ENCODE peak calls at places on chromosome 3, in seven cellular contexts. V, J, H, W, A, F and M are unnamed samples.

GRCh38 chr3:194450341-194450740 is 36.5 kb downstream of the ATP13A3 start:
- DNase-seq in J (no peak), W (no peak), H (no peak), V (no peak), A (no peak), F (no peak), M (no peak)

GRCh38 chr3:73624363-73625123 is at the start of gene PDZRN3:
- DNase-seq in J (no peak), F (peak; percentile 86), H (peak; percentile 69), V (peak; percentile 74), W (peak; percentile 82), A (peak; percentile 83), M (peak; percentile 85)

GRCh38 chr3:110311526-110311925 is 760.1 kb upstream of the NECTIN3 start:
- DNase-seq in H (no peak), W (no peak), F (no peak), J (no peak), V (no peak), A (no peak), M (no peak)

GRCh38 chr3:62708642-62709041 is 166.6 kb downstream of the CADPS start:
- DNase-seq in F (no peak), A (no peak), V (peak; percentile 33), W (no peak), J (no peak), H (peak; percentile 78), M (peak; percentile 45)

GRCh38 chr3:55750525-55750924 is 263.4 kb upstream of the WNT5A start:
- DNase-seq in H (no peak), J (peak; percentile 68), A (peak; percentile 93), F (no peak), V (no peak), W (peak; percentile 87), M (no peak)

GRCh38 chr3:136195258-136196063 is 674 bp downstream of the MSL2 start:
- DNase-seq in J (peak; percentile 50), W (peak; percentile 64), V (peak; percentile 70), A (peak; percentile 80), F (peak; percentile 85), H (peak; percentile 77), M (peak; percentile 81)

GRCh38 chr3:25420168-25420567 is 7.9 kb upstream of the RARB start:
- DNase-seq in A (no peak), J (no peak), F (no peak), H (no peak), W (no peak), V (no peak), M (peak; percentile 82)

GRCh38 chr3:163508212-163508611 is 1570.1 kb downstream of the SI start:
- DNase-seq in A (no peak), H (no peak), F (no peak), W (no peak), V (no peak), J (no peak), M (no peak)

GRCh38 chr3:129563850-129564535 is 21.0 kb downstream of the H1-8 start:
- DNase-seq in H (no peak), W (no peak), J (no peak), A (no peak), F (no peak), V (no peak), M (no peak)

GRCh38 chr3:154244644-154245043 is 79.6 kb downstream of the DHX36 start:
- DNase-seq in W (peak; percentile 61), H (no peak), F (no peak), A (no peak), V (no peak), J (no peak), M (no peak)

GRCh38 chr3:178483704-178484103 is 52.5 kb upstream of the KCNMB2 start:
- DNase-seq in F (no peak), A (no peak), J (no peak), H (no peak), W (no peak), V (no peak), M (no peak)

GRCh38 chr3:72372161-72372560 is 476.1 kb downstream of the SHQ1 start:
- DNase-seq in A (no peak), F (no peak), J (no peak), V (no peak), H (no peak), W (no peak), M (peak; percentile 28)

GRCh38 chr3:31275038-31275562 is 257.6 kb upstream of the STT3B start:
- DNase-seq in A (peak; percentile 68), J (peak; percentile 31), V (no peak), F (no peak), H (no peak), W (peak; percentile 64), M (no peak)

GRCh38 chr3:133924041-133924440 is 28.4 kb upstream of the RAB6B start:
- DNase-seq in H (no peak), J (no peak), W (peak; percentile 29), F (no peak), V (no peak), A (no peak), M (no peak)

GRCh38 chr3:143171141-143171651 is 51.6 kb downstream of the CHST2 start:
- DNase-seq in A (peak; percentile 95), H (no peak), V (no peak), W (peak; percentile 77), F (no peak), J (no peak), M (no peak)

GRCh38 chr3:157033001-157033400 is 126.9 kb downstream of the CCNL1 start:
- DNase-seq in H (no peak), W (no peak), J (no peak), A (no peak), V (no peak), F (no peak), M (no peak)

GRCh38 chr3:23653647-23654525 is 151.9 kb upstream of the UBE2E1 start:
- DNase-seq in V (no peak), J (no peak), W (no peak), A (no peak), H (no peak), F (no peak), M (no peak)

GRCh38 chr3:125644036-125645025 is 49.0 kb upstream of the OSBPL11 start:
- DNase-seq in V (no peak), J (peak; percentile 87), A (peak; percentile 45), W (peak; percentile 8), H (no peak), F (no peak), M (no peak)

GRCh38 chr3:12423918-12424634 is 60.2 kb upstream of the TSEN2 start:
- DNase-seq in V (no peak), F (peak; percentile 7), H (no peak), A (peak; percentile 34), W (peak; percentile 58), J (no peak), M (peak; percentile 46)

GRCh38 chr3:129756871-129757270 is 136.6 kb downstream of the TMCC1 start:
- DNase-seq in A (peak; percentile 6), H (no peak), F (no peak), J (no peak), W (peak; percentile 66), V (no peak), M (no peak)

GRCh38 chr3:159929894-159930235 is 58.8 kb upstream of the IL12A start:
- DNase-seq in A (no peak), H (no peak), F (no peak), J (no peak), V (no peak), W (no peak), M (no peak)

GRCh38 chr3:14369675-14370669 is 32.4 kb upstream of the SLC6A6 start:
- DNase-seq in W (no peak), V (peak; percentile 90), F (peak; percentile 70), A (no peak), J (no peak), H (no peak), M (peak; percentile 81)

GRCh38 chr3:152968388-152969024 is 133.6 kb downstream of the P2RY1 start:
- DNase-seq in H (no peak), V (no peak), F (no peak), W (no peak), J (no peak), A (peak; percentile 78), M (no peak)

GRCh38 chr3:196537319-196537984 is 22.3 kb upstream of the SMCO1 start:
- DNase-seq in A (no peak), F (peak; percentile 83), J (peak; percentile 62), W (peak; percentile 13), V (no peak), H (peak; percentile 60), M (peak; percentile 13)

GRCh38 chr3:86230765-86231164 is 760.2 kb downstream of the VGLL3 start:
- DNase-seq in W (no peak), H (no peak), J (no peak), V (no peak), A (no peak), F (no peak), M (no peak)
- H3K23ac ChIP-seq in W (no peak overlapping the region), H (no peak overlapping the region), J (no peak overlapping the region), V (no peak overlapping the region), A (no peak overlapping the region), F (no peak overlapping the region), M (no peak overlapping the region)

DNA sequence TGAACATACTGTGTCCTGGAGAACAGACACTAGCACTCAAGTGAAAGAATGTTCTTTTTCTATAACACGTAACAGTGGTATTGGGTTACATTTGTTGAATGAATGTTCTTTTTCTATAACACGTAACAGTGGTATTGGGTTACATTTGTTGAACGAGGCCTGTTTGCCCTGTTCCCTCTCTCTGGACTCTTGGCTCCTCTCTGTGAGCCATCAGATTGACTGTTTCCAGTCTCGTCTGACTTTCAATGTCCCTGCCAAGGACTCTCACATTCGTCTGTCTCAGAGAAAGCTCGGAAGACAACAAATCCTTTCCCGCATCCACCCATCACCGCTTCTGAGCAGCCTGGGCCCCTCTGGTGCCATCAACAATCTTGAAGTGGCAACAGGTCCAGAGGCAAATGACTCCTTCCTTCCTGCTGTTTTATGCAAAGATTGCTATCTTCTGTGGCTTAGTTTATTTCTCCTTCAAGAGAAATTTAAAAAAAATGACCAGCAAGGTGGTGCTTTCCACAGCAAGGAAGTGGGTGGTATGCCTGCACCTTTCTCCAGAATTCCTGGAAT is 8.0 kb downstream of the TMEM45A start:
- DNase-seq in W (no peak), F (no peak), J (no peak), A (no peak), H (no peak), V (no peak), M (peak; percentile 26)
- H3K27ac ChIP-seq in W (no peak overlapping the region), F (no peak overlapping the region), J (peak overlapping the region; percentile 23), A (no peak overlapping the region), H (no peak overlapping the region), V (no peak overlapping the region), M (no peak overlapping the region)

GRCh38 chr3:9402410-9403228 is 5.2 kb downstream of the SETD5 start:
- DNase-seq in J (no peak), W (peak; percentile 52), V (peak; percentile 77), F (peak; percentile 86), H (peak; percentile 80), A (peak; percentile 82), M (peak; percentile 95)
- H3K4me1 ChIP-seq in J (no peaks in the 10 kb centered on the region), W (peaks cover 9% of the 10 kb centered on the region), V (peaks cover 4% of the 10 kb centered on the region), F (peaks cover 5% of the 10 kb centered on the region), H (peaks cover 6% of the 10 kb centered on the region), A (peaks cover 6% of the 10 kb centered on the region), M (peaks cover 6% of the 10 kb centered on the region)

GRCh38 chr3:46416134-46417119 is 9.4 kb downstream of the CCRL2 start:
- DNase-seq in A (no peak), V (no peak), J (no peak), W (no peak), H (no peak), F (no peak), M (no peak)

GRCh38 chr3:46419816-46420215 is 12.8 kb downstream of the CCRL2 start:
- DNase-seq in A (no peak), H (no peak), F (no peak), V (no peak), W (no peak), J (no peak), M (no peak)

GRCh38 chr3:46417120-46417510 is 10.1 kb downstream of the CCRL2 start:
- DNase-seq in A (no peak), V (no peak), W (no peak), F (no peak), J (no peak), H (no peak), M (no peak)

GRCh38 chr3:46420931-46421330 is 13.9 kb downstream of the CCRL2 start:
- DNase-seq in V (no peak), J (no peak), W (no peak), A (no peak), F (no peak), H (no peak), M (no peak)

GRCh38 chr3:46417841-46418611 is 11.0 kb downstream of the CCRL2 start:
- DNase-seq in F (no peak), W (no peak), J (no peak), H (no peak), V (peak; percentile 46), A (no peak), M (peak; percentile 65)
- H3K23ac ChIP-seq in F (no peak overlapping the region), W (no peak overlapping the region), J (no peak overlapping the region), H (no peak overlapping the region), V (no peak overlapping the region), A (no peak overlapping the region), M (no peak overlapping the region)